ENCODE peak calls at places on chromosomes 12 and 14, in ten cellular contexts. I is activated CD4-positive, alpha-beta T cell treated with anti-CD3 and anti-CD28 coated beads, Interleukin-2, amount 50 U/mL, for 24 hours; D is stimulated activated CD4-positive, alpha-beta T cell treated with anti-CD3 and anti-CD28 coated beads, Interleukin-12 subunit alpha, Interleukin-12 subunit beta, amount 100 ng/mL, for 4 hours; R is G401; L is H7; E is GM23248; G is A549; Q is fibroblast of pulmonary artery; T is HEK293T; Y is NCI-H2029 treated with DMSO at 0.1 percent for 48 hours. B is an unnamed sample.

GRCh38 chr12:31300783-31301182 is 25.2 kb downstream of the SINHCAF start:
- DNase-seq in E (no peak), G (no peak), I (no peak), Y (no peak), D (no peak), R (no peak), L (no peak), T (no peak), Q (no peak), B (no peak)

GRCh38 chr12:2359725-2360629 is 307.2 kb downstream of the CACNA1C start:
- DNase-seq in D (no peak), G (no peak), I (no peak), L (no peak), R (no peak), E (no peak), T (no peak), Y (no peak), Q (peak; percentile 23), B (no peak)

GRCh38 chr14:95258754-95259593 is 60.7 kb downstream of the CLMN start:
- DNase-seq in Q (peak; percentile 68), R (no peak), E (no peak), T (no peak), Y (no peak), D (no peak), G (no peak), I (no peak), L (peak; percentile 43), B (no peak)

GRCh38 chr14:51609251-51609986 is 42.3 kb upstream of the FRMD6 start:
- DNase-seq in L (no peak), T (no peak), G (no peak), I (no peak), D (no peak), R (no peak), Y (no peak), Q (no peak), E (peak; percentile 20), B (no peak)

GRCh38 chr14:32941668-32942065 is 3.0 kb downstream of the NPAS3 start:
- DNase-seq in T (no peak), Y (peak; percentile 68), E (no peak), R (no peak), I (no peak), G (no peak), Q (no peak), L (no peak), D (no peak), B (no peak)

GRCh38 chr12:4939418-4940023 is 29.8 kb downstream of the KCNA1 start:
- DNase-seq in L (no peak), Y (no peak), R (peak; percentile 85), T (no peak), I (no peak), E (no peak), G (no peak), D (no peak), Q (no peak), B (no peak)

GRCh38 chr12:115096673-115097349 is 412.8 kb upstream of the TBX3 start:
- DNase-seq in Q (peak; percentile 32), I (no peak), T (no peak), R (no peak), L (no peak), G (no peak), Y (no peak), E (peak; percentile 30), D (no peak), B (no peak)

GRCh38 chr12:52041695-52042123 is 9.5 kb upstream of the NR4A1 start:
- DNase-seq in G (no peak), Q (peak; percentile 65), Y (no peak), L (peak; percentile 75), D (no peak), E (peak; percentile 73), T (no peak), R (no peak), I (no peak), B (no peak)

GRCh38 chr12:124752437-124753229 is 111.0 kb downstream of the SCARB1 start:
- DNase-seq in Y (no peak), D (no peak), I (no peak), Q (peak; percentile 66), T (no peak), E (peak; percentile 86), R (peak; percentile 89), G (no peak), L (no peak), B (no peak)

GRCh38 chr14:104284636-104285482 is 146.5 kb downstream of the KIF26A start:
- DNase-seq in G (no peak), Y (no peak), L (no peak), D (no peak), Q (no peak), E (no peak), I (no peak), R (no peak), T (no peak), B (no peak)

GRCh38 chr14:80634106-80634758 is 307.3 kb downstream of the CEP128 start:
- DNase-seq in T (no peak), R (no peak), E (peak; percentile 42), L (no peak), D (no peak), Q (peak; percentile 49), I (no peak), Y (no peak), G (no peak), B (no peak)

GRCh38 chr12:58576071-58576470 is 344.2 kb downstream of the LRIG3 start:
- DNase-seq in G (no peak), Q (no peak), D (no peak), L (no peak), Y (no peak), I (no peak), T (no peak), R (no peak), E (no peak), B (no peak)

GRCh38 chr12:130568546-130568945 is 147.6 kb downstream of the RIMBP2 start:
- DNase-seq in D (no peak), I (no peak), E (no peak), Q (no peak), R (no peak), T (no peak), G (no peak), Y (no peak), L (no peak), B (no peak)